ENCODE peak calls at places on chromosomes 2 and 18, in six cellular contexts. I is H9, Z is neuronal stem cell, A is trophoblast cell, V is mesendoderm, M is IMR-90. T is an unnamed sample.
A peak's percentile ranks its signal among the peaks of the same experiment; 100 is the strongest.

GRCh38 chr2:240329116-240329665 is 106.3 kb upstream of the GPC1 start:
- DNase-seq in V (no peak), Z (no peak), A (no peak), I (no peak), M (no peak), T (no peak)

GRCh38 chr18:76548541-76548940 is 53.5 kb upstream of the ZNF516 start:
- DNase-seq in M (no peak), I (no peak), Z (no peak), A (no peak), V (no peak), T (no peak)

GRCh38 chr2:231348703-231349373 is 46.7 kb upstream of the B3GNT7 start:
- DNase-seq in Z (no peak), M (peak; percentile 74), A (peak; percentile 40), V (no peak), I (peak; percentile 5), T (peak; percentile 68)

GRCh38 chr2:67234443-67234842 is 162.7 kb upstream of the ETAA1 start:
- DNase-seq in I (peak; percentile 36), V (peak; percentile 73), Z (peak; percentile 15), A (no peak), M (peak; percentile 72), T (peak; percentile 53)

GRCh38 chr2:203022751-203023150 is 8.1 kb downstream of the NBEAL1 start:
- DNase-seq in V (no peak), M (peak; percentile 42), Z (no peak), A (no peak), I (no peak), T (no peak)

GRCh38 chr2:24702800-24703199 is 90.4 kb downstream of the PTRHD1 start:
- DNase-seq in Z (no peak), I (no peak), V (peak; percentile 24), M (peak; percentile 94), A (peak; percentile 23), T (peak; percentile 94)

GRCh38 chr18:46332956-46333355 is 228.8 kb downstream of the HAUS1 start:
- DNase-seq in Z (no peak), M (no peak), A (no peak), V (peak; percentile 45), I (no peak), T (no peak)

GRCh38 chr2:212898011-212898410 is 253.4 kb downstream of the IKZF2 start:
- DNase-seq in I (no peak), M (no peak), Z (no peak), A (no peak), V (no peak), T (no peak)

GRCh38 chr2:58834404-58834803 is 593.3 kb upstream of the FANCL start:
- DNase-seq in I (peak; percentile 64), M (peak; percentile 28), Z (peak; percentile 71), A (no peak), V (peak; percentile 71), T (peak; percentile 45)

GRCh38 chr2:117071556-117072102 is 742.9 kb upstream of the DDX18 start:
- DNase-seq in V (no peak), I (no peak), M (no peak), A (no peak), Z (no peak), T (no peak)

GRCh38 chr18:28127763-28128737 is 48.9 kb downstream of the CDH2 start:
- DNase-seq in M (peak; percentile 34), Z (no peak), V (peak; percentile 49), A (no peak), I (no peak), T (peak; percentile 65)

GRCh38 chr2:220104871-220105351 is 477.5 kb downstream of the SLC4A3 start:
- DNase-seq in Z (no peak), M (peak; percentile 91), I (no peak), V (peak; percentile 65), A (no peak), T (peak; percentile 65)

GRCh38 chr2:27185331-27186026 is 26.4 kb upstream of the ATRAID start:
- DNase-seq in Z (no peak), V (no peak), I (no peak), A (peak; percentile 92), M (peak; percentile 80), T (peak; percentile 85)

GRCh38 chr18:79400091-79400590 is 4.4 kb downstream of the NFATC1 start:
- DNase-seq in A (no peak), Z (no peak), I (no peak), V (no peak), M (no peak), T (no peak)

GRCh38 chr18:8177330-8178016 is 431.8 kb upstream of the RAB12 start:
- DNase-seq in V (peak; percentile 45), M (peak; percentile 17), Z (no peak), A (peak; percentile 20), I (peak; percentile 33), T (peak; percentile 69)

GRCh38 chr2:234823877-234824376 is 127.9 kb upstream of the SH3BP4 start:
- DNase-seq in V (no peak), A (peak; percentile 61), Z (peak; percentile 29), M (peak; percentile 98), I (no peak), T (peak; percentile 83)

GRCh38 chr2:58655152-58655551 is 414.0 kb upstream of the FANCL start:
- DNase-seq in Z (no peak), M (no peak), A (no peak), V (no peak), I (no peak), T (no peak)

GRCh38 chr18:12770469-12771219 is 67.8 kb downstream of the PSMG2 start:
- DNase-seq in V (no peak), I (no peak), A (no peak), Z (no peak), M (no peak), T (no peak)

GRCh38 chr2:231287696-231288095 is 89.3 kb downstream of the ARMC9 start:
- DNase-seq in Z (no peak), I (no peak), M (no peak), V (no peak), A (no peak), T (no peak)

GRCh38 chr2:17373736-17374135 is 144.5 kb downstream of the RAD51AP2 start:
- DNase-seq in A (no peak), I (no peak), V (no peak), M (peak; percentile 49), Z (no peak), T (no peak)

GRCh38 chr2:219612605-219613286 is 14.7 kb upstream of the SLC4A3 start:
- DNase-seq in I (no peak), M (no peak), A (no peak), V (no peak), Z (no peak), T (no peak)

GRCh38 chr2:65164379-65165023 is 34.6 kb upstream of the RAB1A start:
- DNase-seq in Z (no peak), M (peak; percentile 19), A (no peak), V (no peak), I (no peak), T (no peak)

GRCh38 chr18:56738184-56738583 is 87.0 kb downstream of the WDR7 start:
- DNase-seq in I (no peak), A (no peak), M (no peak), V (peak; percentile 13), Z (no peak), T (no peak)

GRCh38 chr2:152544626-152545025 is 172.6 kb downstream of the PRPF40A start:
- DNase-seq in V (no peak), I (no peak), Z (no peak), M (no peak), A (no peak), T (no peak)

GRCh38 chr2:128666596-128666995 is 347.9 kb upstream of the HS6ST1 start:
- DNase-seq in A (no peak), V (no peak), I (no peak), M (no peak), Z (no peak), T (no peak)

GRCh38 chr18:55997156-55997561 is 409.2 kb upstream of the TCF4 start:
- DNase-seq in A (no peak), I (no peak), Z (no peak), V (peak; percentile 27), M (no peak), T (peak; percentile 32)

GRCh38 chr2:98034745-98035144 is 39.0 kb upstream of the TMEM131 start:
- DNase-seq in V (peak; percentile 86), M (no peak), I (no peak), Z (no peak), A (no peak), T (no peak)

GRCh38 chr2:214077727-214078126 is 333.1 kb upstream of the VWC2L start:
- DNase-seq in V (no peak), A (no peak), Z (no peak), I (no peak), M (no peak), T (no peak)

GRCh38 chr2:145123606-145124005 is 603.7 kb upstream of the ZEB2 start:
- DNase-seq in M (peak; percentile 33), V (no peak), Z (no peak), A (no peak), I (no peak), T (peak; percentile 89)

GRCh38 chr18:35478520-35479435 is 19.0 kb downstream of the INO80C start:
- DNase-seq in M (peak; percentile 86), V (no peak), I (no peak), Z (no peak), A (peak; percentile 70), T (peak; percentile 98)

GRCh38 chr2:184534986-184535385 is 63.3 kb upstream of the ZNF804A start:
- DNase-seq in I (no peak), V (no peak), Z (no peak), M (no peak), A (no peak), T (no peak)

GRCh38 chr2:200356306-200356705 is 49.8 kb downstream of the SPATS2L start:
- DNase-seq in A (no peak), M (peak; percentile 53), Z (no peak), I (no peak), V (no peak), T (no peak)
- H2BK5ac ChIP-seq in A (peak overlapping the region; percentile 98), M (peak overlapping the region; percentile 82), Z (no peak overlapping the region), I (no peak overlapping the region), V (no peak overlapping the region), T (no peak overlapping the region)

DNA sequence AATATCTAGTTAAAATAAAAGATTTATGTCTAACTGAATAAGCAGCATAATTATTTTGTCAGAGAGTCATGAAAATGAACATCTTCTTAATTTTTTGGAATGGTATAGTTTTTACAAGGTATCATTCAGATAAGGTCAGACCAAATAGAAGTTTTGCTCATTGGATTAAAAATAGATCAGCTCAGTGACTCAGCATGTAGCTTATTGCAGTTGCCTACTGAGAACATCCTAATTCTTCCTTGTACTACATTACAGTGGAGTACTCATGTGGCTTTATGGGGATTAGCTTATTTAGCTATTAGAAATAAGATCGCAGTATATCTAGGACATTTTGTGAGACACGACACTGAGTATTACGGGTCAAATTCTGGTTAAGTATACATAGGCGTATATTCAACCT is 38.2 kb upstream of the PPM1B start:
- DNase-seq in Z (no peak), V (no peak), M (peak; percentile 73), A (no peak), I (no peak), T (peak; percentile 54)
- H2BK5ac ChIP-seq in Z (no peak overlapping the region), V (no peak overlapping the region), M (peak overlapping the region; percentile 80), A (no peak overlapping the region), I (no peak overlapping the region), T (no peak overlapping the region)

GRCh38 chr2:9836517-9836916 is 6.8 kb upstream of the TAF1B start:
- DNase-seq in Z (no peak), A (no peak), V (no peak), I (no peak), M (no peak), T (no peak)
- H2BK5ac ChIP-seq in Z (no peak overlapping the region), A (peak overlapping the region; percentile 1), V (no peak overlapping the region), I (no peak overlapping the region), M (no peak overlapping the region), T (no peak overlapping the region)

DNA sequence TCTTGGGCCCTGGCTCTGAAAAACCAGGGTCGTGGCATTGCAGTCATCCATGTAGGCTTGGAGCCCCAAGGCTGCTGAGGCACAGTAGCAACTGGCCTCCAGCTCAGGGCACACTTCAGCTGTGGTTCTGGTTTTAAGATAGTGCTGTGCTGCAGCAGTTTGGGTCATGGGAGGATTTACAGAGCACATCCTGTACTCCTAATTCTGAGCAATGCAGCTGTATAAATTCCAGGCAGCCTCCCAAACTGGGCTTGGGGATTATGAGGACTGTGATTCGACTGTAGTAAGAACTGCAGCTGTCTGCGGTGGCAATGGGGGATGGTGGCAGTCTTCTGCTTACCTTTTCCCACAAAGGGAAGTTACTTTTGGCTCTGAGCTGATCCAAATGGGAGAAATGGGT is 536.3 kb upstream of the GCFC2 start:
- DNase-seq in V (no peak), M (no peak), A (no peak), Z (no peak), I (no peak), T (no peak)
- H2BK5ac ChIP-seq in V (no peak overlapping the region), M (no peak overlapping the region), A (no peak overlapping the region), Z (no peak overlapping the region), I (no peak overlapping the region), T (no peak overlapping the region)

T was measured in mesenchymal stem cell.